ENCODE peak calls at places on chromosomes 7 and 10, in seven cellular contexts. L is ascending aorta; E is stimulated activated CD4-positive, alpha-beta T cell treated with anti-CD3 and anti-CD28 coated beads, Interleukin-15, amount 100 ng/mL, for 24 hours; G is type B pancreatic cell; V is body of pancreas; H is GF-D8; A is tibial nerve. C is an unnamed sample.

GRCh38 chr7:27167916-27168264 is 2.6 kb upstream of the HOXA9 start:
- DNase-seq in L (no peak), E (no peak), G (no peak), V (no peak), H (no peak), A (no peak), C (peak)

GRCh38 chr10:130179640-130180039 is 43.4 kb downstream of the GLRX3 start:
- DNase-seq in L (no peak), E (peak), G (no peak), V (no peak), H (no peak), A (peak), C (no peak)

GRCh38 chr7:101564778-101565211 is 64.3 kb downstream of the MYL10 start:
- DNase-seq in L (no peak), E (peak), G (no peak), V (peak), H (no peak), A (no peak), C (peak)

GRCh38 chr7:95478139-95479037 is 7.4 kb upstream of the ASB4 start:
- DNase-seq in L (no peak), E (no peak), G (no peak), V (peak), H (no peak), A (no peak), C (no peak)

GRCh38 chr7:94656925-94657731 is 1.2 kb upstream of the SGCE start:
- DNase-seq in L (no peak), E (peak), G (no peak), V (no peak), H (no peak), A (no peak), C (no peak)

GRCh38 chr10:29166713-29167112 is 122.2 kb upstream of the LYZL1 start:
- DNase-seq in L (no peak), E (no peak), G (no peak), V (no peak), H (no peak), A (no peak), C (no peak)

GRCh38 chr10:110169586-110169985 is 37.8 kb upstream of the MXI1 start:
- DNase-seq in L (no peak), E (no peak), G (peak), V (no peak), H (no peak), A (no peak), C (no peak)

GRCh38 chr7:114414151-114415053 is at the start of gene FOXP2:
- DNase-seq in L (no peak), E (no peak), G (no peak), V (no peak), H (no peak), A (peak), C (no peak)

GRCh38 chr10:75101416-75102251 is 9.8 kb upstream of the SAMD8 start:
- DNase-seq in L (peak), E (no peak), G (no peak), V (no peak), H (no peak), A (no peak), C (no peak)

GRCh38 chr10:5666324-5667220 is at the start of gene ASB13:
- DNase-seq in L (peak), E (peak), G (no peak), V (peak), H (peak), A (no peak), C (peak)